ENCODE peak calls at places on chromosome 7, in ten cellular contexts. One of them, this sample, is unnamed.

GRCh38 chr7:75879771-75880184 is 944 bp downstream of the RHBDD2 start:
- DNase-seq in A549: no peak
- DNase-seq in fibroblast of lung: peak
- DNase-seq in HTR-8/SVneo: no peak
- DNase-seq in AML-193: no peak
- DNase-seq in ELR: peak
- DNase-seq in fibroblast of the aortic adventitia: peak
- DNase-seq in activated CD4-positive, alpha-beta T cell treated with anti-CD3 and anti-CD28 coated beads for 1 hour: no peak
- DNase-seq in CD4-positive, alpha-beta memory T cell: peak
- DNase-seq in activated naive CD4-positive, alpha-beta T cell: no peak
- DNase-seq in this sample: no peak

GRCh38 chr7:99027841-99028240 is 116.1 kb downstream of the SMURF1 start:
- DNase-seq in A549: no peak
- DNase-seq in fibroblast of lung: no peak
- DNase-seq in HTR-8/SVneo: no peak
- DNase-seq in AML-193: no peak
- DNase-seq in ELR: no peak
- DNase-seq in fibroblast of the aortic adventitia: no peak
- DNase-seq in activated CD4-positive, alpha-beta T cell treated with anti-CD3 and anti-CD28 coated beads for 1 hour: no peak
- DNase-seq in CD4-positive, alpha-beta memory T cell: no peak
- DNase-seq in activated naive CD4-positive, alpha-beta T cell: no peak
- DNase-seq in this sample: no peak

GRCh38 chr7:102079140-102080002 is 207.3 kb upstream of the SH2B2 start:
- DNase-seq in A549: no peak
- DNase-seq in fibroblast of lung: no peak
- DNase-seq in HTR-8/SVneo: no peak
- DNase-seq in AML-193: no peak
- DNase-seq in ELR: no peak
- DNase-seq in fibroblast of the aortic adventitia: no peak
- DNase-seq in activated CD4-positive, alpha-beta T cell treated with anti-CD3 and anti-CD28 coated beads for 1 hour: no peak
- DNase-seq in CD4-positive, alpha-beta memory T cell: no peak
- DNase-seq in activated naive CD4-positive, alpha-beta T cell: no peak
- DNase-seq in this sample: no peak

GRCh38 chr7:11726251-11727155 is 105.5 kb downstream of the THSD7A start:
- DNase-seq in A549: no peak
- DNase-seq in fibroblast of lung: peak
- DNase-seq in HTR-8/SVneo: no peak
- DNase-seq in AML-193: no peak
- DNase-seq in ELR: peak
- DNase-seq in fibroblast of the aortic adventitia: peak
- DNase-seq in activated CD4-positive, alpha-beta T cell treated with anti-CD3 and anti-CD28 coated beads for 1 hour: no peak
- DNase-seq in CD4-positive, alpha-beta memory T cell: no peak
- DNase-seq in activated naive CD4-positive, alpha-beta T cell: no peak
- DNase-seq in this sample: no peak

GRCh38 chr7:88480901-88481300 is 174.2 kb upstream of the STEAP4 start:
- DNase-seq in A549: no peak
- DNase-seq in fibroblast of lung: peak
- DNase-seq in HTR-8/SVneo: no peak
- DNase-seq in AML-193: no peak
- DNase-seq in ELR: no peak
- DNase-seq in fibroblast of the aortic adventitia: no peak
- DNase-seq in activated CD4-positive, alpha-beta T cell treated with anti-CD3 and anti-CD28 coated beads for 1 hour: no peak
- DNase-seq in CD4-positive, alpha-beta memory T cell: no peak
- DNase-seq in activated naive CD4-positive, alpha-beta T cell: no peak
- DNase-seq in this sample: no peak

GRCh38 chr7:137965942-137966624 is 35.8 kb downstream of the CREB3L2 start:
- DNase-seq in A549: no peak
- DNase-seq in fibroblast of lung: no peak
- DNase-seq in HTR-8/SVneo: no peak
- DNase-seq in AML-193: no peak
- DNase-seq in ELR: no peak
- DNase-seq in fibroblast of the aortic adventitia: no peak
- DNase-seq in activated CD4-positive, alpha-beta T cell treated with anti-CD3 and anti-CD28 coated beads for 1 hour: no peak
- DNase-seq in CD4-positive, alpha-beta memory T cell: no peak
- DNase-seq in activated naive CD4-positive, alpha-beta T cell: no peak
- DNase-seq in this sample: no peak

GRCh38 chr7:10662982-10663884 is 310.4 kb upstream of the PHF14 start:
- DNase-seq in A549: no peak
- DNase-seq in fibroblast of lung: no peak
- DNase-seq in HTR-8/SVneo: no peak
- DNase-seq in AML-193: no peak
- DNase-seq in ELR: no peak
- DNase-seq in fibroblast of the aortic adventitia: no peak
- DNase-seq in activated CD4-positive, alpha-beta T cell treated with anti-CD3 and anti-CD28 coated beads for 1 hour: no peak
- DNase-seq in CD4-positive, alpha-beta memory T cell: no peak
- DNase-seq in activated naive CD4-positive, alpha-beta T cell: no peak
- DNase-seq in this sample: no peak

GRCh38 chr7:95229301-95229700 is 95.0 kb downstream of the PON1 start:
- DNase-seq in A549: no peak
- DNase-seq in fibroblast of lung: no peak
- DNase-seq in HTR-8/SVneo: no peak
- DNase-seq in AML-193: no peak
- DNase-seq in ELR: no peak
- DNase-seq in fibroblast of the aortic adventitia: no peak
- DNase-seq in activated CD4-positive, alpha-beta T cell treated with anti-CD3 and anti-CD28 coated beads for 1 hour: no peak
- DNase-seq in CD4-positive, alpha-beta memory T cell: no peak
- DNase-seq in activated naive CD4-positive, alpha-beta T cell: no peak
- DNase-seq in this sample: no peak

GRCh38 chr7:92731327-92732063 is 104.9 kb downstream of the CDK6 start:
- DNase-seq in A549: no peak
- DNase-seq in fibroblast of lung: peak
- DNase-seq in HTR-8/SVneo: no peak
- DNase-seq in AML-193: no peak
- DNase-seq in ELR: peak
- DNase-seq in fibroblast of the aortic adventitia: peak
- DNase-seq in activated CD4-positive, alpha-beta T cell treated with anti-CD3 and anti-CD28 coated beads for 1 hour: no peak
- DNase-seq in CD4-positive, alpha-beta memory T cell: no peak
- DNase-seq in activated naive CD4-positive, alpha-beta T cell: no peak
- DNase-seq in this sample: no peak

GRCh38 chr7:50939026-50939425 is 156.3 kb upstream of the GRB10 start:
- DNase-seq in A549: no peak
- DNase-seq in fibroblast of lung: peak
- DNase-seq in HTR-8/SVneo: no peak
- DNase-seq in AML-193: no peak
- DNase-seq in ELR: no peak
- DNase-seq in fibroblast of the aortic adventitia: no peak
- DNase-seq in activated CD4-positive, alpha-beta T cell treated with anti-CD3 and anti-CD28 coated beads for 1 hour: no peak
- DNase-seq in CD4-positive, alpha-beta memory T cell: no peak
- DNase-seq in activated naive CD4-positive, alpha-beta T cell: no peak
- DNase-seq in this sample: no peak

GRCh38 chr7:144960763-144961162 is 124.9 kb upstream of the TPK1 start:
- DNase-seq in A549: no peak
- DNase-seq in fibroblast of lung: no peak
- DNase-seq in HTR-8/SVneo: no peak
- DNase-seq in AML-193: no peak
- DNase-seq in ELR: no peak
- DNase-seq in fibroblast of the aortic adventitia: no peak
- DNase-seq in activated CD4-positive, alpha-beta T cell treated with anti-CD3 and anti-CD28 coated beads for 1 hour: no peak
- DNase-seq in CD4-positive, alpha-beta memory T cell: no peak
- DNase-seq in activated naive CD4-positive, alpha-beta T cell: no peak
- DNase-seq in this sample: no peak

GRCh38 chr7:13879994-13880686 is 109.3 kb downstream of the ETV1 start:
- DNase-seq in A549: no peak
- DNase-seq in fibroblast of lung: peak
- DNase-seq in HTR-8/SVneo: peak
- DNase-seq in AML-193: no peak
- DNase-seq in ELR: peak
- DNase-seq in fibroblast of the aortic adventitia: peak
- DNase-seq in activated CD4-positive, alpha-beta T cell treated with anti-CD3 and anti-CD28 coated beads for 1 hour: no peak
- DNase-seq in CD4-positive, alpha-beta memory T cell: no peak
- DNase-seq in activated naive CD4-positive, alpha-beta T cell: no peak
- DNase-seq in this sample: no peak

GRCh38 chr7:131488361-131488760 is 68.1 kb downstream of the PODXL start:
- DNase-seq in A549: no peak
- DNase-seq in fibroblast of lung: no peak
- DNase-seq in HTR-8/SVneo: no peak
- DNase-seq in AML-193: no peak
- DNase-seq in ELR: peak
- DNase-seq in fibroblast of the aortic adventitia: peak
- DNase-seq in activated CD4-positive, alpha-beta T cell treated with anti-CD3 and anti-CD28 coated beads for 1 hour: no peak
- DNase-seq in CD4-positive, alpha-beta memory T cell: no peak
- DNase-seq in activated naive CD4-positive, alpha-beta T cell: no peak
- DNase-seq in this sample: no peak

GRCh38 chr7:5494683-5495561 is 71.3 kb upstream of the TNRC18 start:
- DNase-seq in A549: peak
- DNase-seq in fibroblast of lung: peak
- DNase-seq in HTR-8/SVneo: peak
- DNase-seq in AML-193: peak
- DNase-seq in ELR: peak
- DNase-seq in fibroblast of the aortic adventitia: peak
- DNase-seq in activated CD4-positive, alpha-beta T cell treated with anti-CD3 and anti-CD28 coated beads for 1 hour: peak
- DNase-seq in CD4-positive, alpha-beta memory T cell: peak
- DNase-seq in activated naive CD4-positive, alpha-beta T cell: peak
- DNase-seq in this sample: peak

This sample was measured in left lung.